ENCODE peak calls at places on chromosome X, in four cellular contexts. One of them, this sample, is unnamed.
A peak's percentile ranks its signal among the peaks of the same experiment; 100 is the strongest.

GRCh38 chrX:87397103-87397886 is 120.3 kb upstream of the KLHL4 start:
- DNase-seq in nephron progenitor cell: no peak
- DNase-seq in left ventricle myocardium superior: no peak
- DNase-seq in HCT116: no peak
- DNase-seq in this sample: no peak

GRCh38 chrX:68416592-68416991 is 16.7 kb downstream of the OPHN1 start:
- DNase-seq in HCT116: no peak
- DNase-seq in left ventricle myocardium superior: no peak
- DNase-seq in nephron progenitor cell: no peak
- DNase-seq in this sample: no peak

GRCh38 chrX:133232331-133232730 is 14.2 kb upstream of the TFDP3 start:
- DNase-seq in nephron progenitor cell: no peak
- DNase-seq in HCT116: no peak
- DNase-seq in left ventricle myocardium superior: no peak
- DNase-seq in this sample: no peak

GRCh38 chrX:24200133-24200532 is 50.6 kb downstream of the ZFX start:
- DNase-seq in left ventricle myocardium superior: no peak
- DNase-seq in nephron progenitor cell: no peak
- DNase-seq in HCT116: no peak
- DNase-seq in this sample: no peak

GRCh38 chrX:72126539-72127140 is 5.1 kb downstream of the RTL5 start:
- DNase-seq in HCT116: peak; percentile 45
- DNase-seq in nephron progenitor cell: peak; percentile 86
- DNase-seq in left ventricle myocardium superior: peak; percentile 85
- DNase-seq in this sample: peak; percentile 87

GRCh38 chrX:69505772-69506616 is 1.9 kb downstream of the NALF2 start:
- DNase-seq in left ventricle myocardium superior: peak; percentile 37
- DNase-seq in HCT116: no peak
- DNase-seq in nephron progenitor cell: no peak
- DNase-seq in this sample: peak; percentile 23

GRCh38 chrX:83511208-83511607 is 3.1 kb downstream of the POU3F4 start:
- DNase-seq in nephron progenitor cell: peak; percentile 20
- DNase-seq in left ventricle myocardium superior: no peak
- DNase-seq in HCT116: no peak
- DNase-seq in this sample: no peak

GRCh38 chrX:154827624-154828408 is 6.6 kb downstream of the SMIM9 start:
- DNase-seq in HCT116: no peak
- DNase-seq in nephron progenitor cell: no peak
- DNase-seq in left ventricle myocardium superior: no peak
- DNase-seq in this sample: no peak

GRCh38 chrX:45715787-45716186 is 515.1 kb upstream of the DIPK2B start:
- DNase-seq in HCT116: no peak
- DNase-seq in nephron progenitor cell: no peak
- DNase-seq in left ventricle myocardium superior: no peak
- DNase-seq in this sample: no peak

GRCh38 chrX:156008915-156009314 is 11.4 kb downstream of the IL9R start:
- DNase-seq in left ventricle myocardium superior: no peak
- DNase-seq in HCT116: no peak
- DNase-seq in nephron progenitor cell: no peak
- DNase-seq in this sample: no peak

GRCh38 chrX:138031715-138032114 is 465.8 kb downstream of the ZIC3 start:
- DNase-seq in left ventricle myocardium superior: no peak
- DNase-seq in HCT116: no peak
- DNase-seq in nephron progenitor cell: no peak
- DNase-seq in this sample: no peak

GRCh38 chrX:16528620-16529019 is 121.3 kb upstream of the S100G start:
- DNase-seq in left ventricle myocardium superior: no peak
- DNase-seq in nephron progenitor cell: no peak
- DNase-seq in HCT116: no peak
- DNase-seq in this sample: no peak

GRCh38 chrX:70755850-70756249 is 152.7 kb downstream of the TEX11 start:
- DNase-seq in nephron progenitor cell: no peak
- DNase-seq in left ventricle myocardium superior: no peak
- DNase-seq in HCT116: no peak
- DNase-seq in this sample: no peak

GRCh38 chrX:111102636-111103035 is 6.6 kb downstream of the PAK3 start:
- DNase-seq in HCT116: no peak
- DNase-seq in left ventricle myocardium superior: no peak
- DNase-seq in nephron progenitor cell: no peak
- DNase-seq in this sample: no peak

GRCh38 chrX:33908898-33909297 is 223.2 kb downstream of the FAM47A start:
- DNase-seq in left ventricle myocardium superior: no peak
- DNase-seq in nephron progenitor cell: no peak
- DNase-seq in HCT116: no peak
- DNase-seq in this sample: no peak

GRCh38 chrX:27998666-27999065 is 17.4 kb upstream of the DCAF8L1 start:
- DNase-seq in nephron progenitor cell: no peak
- DNase-seq in left ventricle myocardium superior: no peak
- DNase-seq in HCT116: no peak
- DNase-seq in this sample: no peak

GRCh38 chrX:130691576-130691975 is 211.4 kb downstream of the ENOX2 start:
- DNase-seq in left ventricle myocardium superior: no peak
- DNase-seq in HCT116: no peak
- DNase-seq in nephron progenitor cell: no peak
- DNase-seq in this sample: no peak

GRCh38 chrX:29478336-29479069 is 736.9 kb upstream of the MAGEB2 start:
- DNase-seq in nephron progenitor cell: peak; percentile 32
- DNase-seq in HCT116: peak; percentile 36
- DNase-seq in left ventricle myocardium superior: no peak
- DNase-seq in this sample: no peak

GRCh38 chrX:12052109-12052508 is 86.2 kb upstream of the FRMPD4 start:
- DNase-seq in HCT116: no peak
- DNase-seq in left ventricle myocardium superior: no peak
- DNase-seq in nephron progenitor cell: no peak
- DNase-seq in this sample: no peak

GRCh38 chrX:137428777-137429564 is 137.0 kb upstream of the ZIC3 start:
- DNase-seq in left ventricle myocardium superior: no peak
- DNase-seq in HCT116: no peak
- DNase-seq in nephron progenitor cell: peak; percentile 43
- DNase-seq in this sample: no peak

This sample was measured in lung.